ENCODE peak calls at places on chromosomes 5 and 9, in five cellular contexts. One of them, this sample, is unnamed.

GRCh38 chr9:126471084-126471611 is 142.6 kb upstream of the LMX1B start:
- DNase-seq in AG08395: no peak
- DNase-seq in NCI-H460: no peak
- DNase-seq in fibroblast of gingiva: peak
- DNase-seq in OCI-LY7: peak
- DNase-seq in this sample: peak

GRCh38 chr5:132238169-132238744 is 10.6 kb upstream of the P4HA2 start:
- DNase-seq in NCI-H460: peak
- DNase-seq in fibroblast of gingiva: peak
- DNase-seq in OCI-LY7: peak
- DNase-seq in AG08395: peak
- DNase-seq in this sample: no peak

GRCh38 chr5:138760448-138761110 is 7.4 kb downstream of the CTNNA1 start:
- DNase-seq in OCI-LY7: no peak
- DNase-seq in AG08395: no peak
- DNase-seq in NCI-H460: no peak
- DNase-seq in fibroblast of gingiva: no peak
- DNase-seq in this sample: no peak

GRCh38 chr5:136199408-136199807 is 6.4 kb upstream of the SMIM32 start:
- DNase-seq in OCI-LY7: no peak
- DNase-seq in fibroblast of gingiva: no peak
- DNase-seq in NCI-H460: no peak
- DNase-seq in AG08395: no peak
- DNase-seq in this sample: no peak

GRCh38 chr9:83520292-83520691 is 17.9 kb downstream of the FRMD3 start:
- DNase-seq in NCI-H460: no peak
- DNase-seq in fibroblast of gingiva: peak
- DNase-seq in AG08395: no peak
- DNase-seq in OCI-LY7: no peak
- DNase-seq in this sample: peak

GRCh38 chr9:133539434-133539833 is 4.9 kb downstream of the ADAMTSL2 start:
- DNase-seq in NCI-H460: no peak
- DNase-seq in AG08395: no peak
- DNase-seq in OCI-LY7: no peak
- DNase-seq in fibroblast of gingiva: no peak
- DNase-seq in this sample: no peak

GRCh38 chr9:121876658-121877271 is 216.3 kb downstream of the TTLL11 start:
- DNase-seq in AG08395: peak
- DNase-seq in NCI-H460: no peak
- DNase-seq in fibroblast of gingiva: peak
- DNase-seq in OCI-LY7: no peak
- DNase-seq in this sample: peak

GRCh38 chr5:91383956-91384300 is 811 bp upstream of the ARRDC3 start:
- DNase-seq in AG08395: no peak
- DNase-seq in OCI-LY7: peak
- DNase-seq in NCI-H460: no peak
- DNase-seq in fibroblast of gingiva: no peak
- DNase-seq in this sample: no peak

This sample was measured in GM04503.